ENCODE peak calls at places on chromosome X, in six cellular contexts. F is EH, W is transverse colon, T is DMS153, X is HuH-7, J is cardiac muscle cell. Z is an unnamed sample.

GRCh38 chrX:68588653-68589371 is 58.7 kb upstream of the STARD8 start:
- DNase-seq in W (no peak), J (no peak), F (peak; percentile 13), T (no peak), X (no peak), Z (no peak)

GRCh38 chrX:107325467-107325866 is 119.1 kb downstream of the DNAAF6 start:
- DNase-seq in X (no peak), F (no peak), W (no peak), T (no peak), J (no peak), Z (no peak)

GRCh38 chrX:138849521-138849920 is 138.0 kb upstream of the FGF13 start:
- DNase-seq in X (no peak), J (no peak), F (no peak), W (no peak), T (no peak), Z (no peak)

GRCh38 chrX:136646602-136647239 is 1.2 kb upstream of the CD40LG start:
- DNase-seq in F (no peak), W (no peak), X (no peak), T (no peak), J (no peak), Z (no peak)

GRCh38 chrX:1914606-1915365 is 299.9 kb downstream of the ASMT start:
- DNase-seq in J (no peak), X (no peak), W (no peak), T (no peak), F (no peak), Z (no peak)

GRCh38 chrX:133742602-133743305 is 242.6 kb downstream of the GPC3 start:
- DNase-seq in T (no peak), J (peak; percentile 40), F (no peak), X (no peak), W (no peak), Z (no peak)

GRCh38 chrX:11562570-11562969 is 103.2 kb downstream of the ARHGAP6 start:
- DNase-seq in X (no peak), J (no peak), T (no peak), W (no peak), F (no peak), Z (no peak)

GRCh38 chrX:109190542-109190941 is 291.3 kb downstream of the GUCY2F start:
- DNase-seq in F (no peak), J (no peak), T (no peak), X (no peak), W (no peak), Z (no peak)

GRCh38 chrX:68801737-68802290 is 27.0 kb upstream of the EFNB1 start:
- DNase-seq in F (no peak), T (no peak), J (no peak), X (no peak), W (no peak), Z (no peak)

GRCh38 chrX:152895724-152896420 is 2.0 kb upstream of the ZNF185 start:
- DNase-seq in T (no peak), F (no peak), X (no peak), W (peak; percentile 75), J (no peak), Z (peak; percentile 1)

GRCh38 chrX:65846974-65847373 is 179.5 kb downstream of the MSN start:
- DNase-seq in X (no peak), T (no peak), J (no peak), W (no peak), F (no peak), Z (no peak)

GRCh38 chrX:112066813-112067212 is 15.8 kb downstream of the TRPC5 start:
- DNase-seq in T (no peak), F (no peak), J (no peak), X (no peak), W (no peak), Z (no peak)

GRCh38 chrX:111035991-111036390 is 60.0 kb upstream of the PAK3 start:
- DNase-seq in F (no peak), X (no peak), T (no peak), J (no peak), W (no peak), Z (no peak)

GRCh38 chrX:19702856-19703255 is 184.5 kb downstream of the SH3KBP1 start:
- DNase-seq in W (no peak), T (no peak), F (no peak), X (no peak), J (no peak), Z (no peak)

GRCh38 chrX:41300758-41301437 is 33.1 kb upstream of the DDX3X start:
- DNase-seq in F (peak; percentile 69), W (no peak), T (no peak), X (no peak), J (peak; percentile 29), Z (peak; percentile 7)

GRCh38 chrX:23292979-23293651 is 41.5 kb upstream of the PTCHD1 start:
- DNase-seq in T (no peak), X (no peak), F (no peak), J (no peak), W (no peak), Z (no peak)

GRCh38 chrX:96713303-96713702 is 28.7 kb downstream of the DIAPH2 start:
- DNase-seq in T (peak; percentile 7), F (no peak), W (peak; percentile 10), X (peak; percentile 36), J (no peak), Z (no peak)

GRCh38 chrX:101449279-101449678 is 36.0 kb upstream of the ARMCX4 start:
- DNase-seq in T (no peak), W (no peak), J (no peak), X (no peak), F (no peak), Z (no peak)

GRCh38 chrX:129318375-129318774 is 204.9 kb downstream of the SMARCA1 start:
- DNase-seq in J (peak; percentile 32), X (peak; percentile 4), T (no peak), W (no peak), F (peak; percentile 26), Z (peak; percentile 6)

GRCh38 chrX:48645669-48646068 is 37.9 kb upstream of the WAS start:
- DNase-seq in J (no peak), T (no peak), W (no peak), X (no peak), F (no peak), Z (no peak)

GRCh38 chrX:144219035-144219434 is 335.2 kb downstream of the UBE2NL start:
- DNase-seq in F (no peak), W (no peak), T (peak; percentile 39), X (no peak), J (peak; percentile 0), Z (no peak)

GRCh38 chrX:154487518-154488290 is 1.3 kb upstream of the UBL4A start:
- DNase-seq in W (no peak), F (no peak), X (no peak), J (no peak), T (no peak), Z (no peak)

GRCh38 chrX:125198546-125198945 is 121.1 kb upstream of the TEX13C start:
- DNase-seq in J (no peak), T (no peak), F (no peak), X (no peak), W (no peak), Z (no peak)

GRCh38 chrX:54024350-54024749 is 19.9 kb downstream of the PHF8 start:
- DNase-seq in X (no peak), W (no peak), J (no peak), F (no peak), T (no peak), Z (no peak)

GRCh38 chrX:10103023-10103422 is 53.8 kb upstream of the CLCN4 start:
- DNase-seq in W (no peak), T (no peak), J (peak; percentile 39), F (peak; percentile 91), X (no peak), Z (no peak)

GRCh38 chrX:12965390-12965940 is 9.4 kb upstream of the TMSB4X start:
- DNase-seq in W (no peak), T (no peak), J (no peak), F (no peak), X (no peak), Z (no peak)

GRCh38 chrX:115625577-115626301 is 64.8 kb downstream of the PLS3 start:
- DNase-seq in X (no peak), F (peak; percentile 65), J (peak; percentile 62), W (no peak), T (no peak), Z (peak; percentile 28)

GRCh38 chrX:149286940-149287349 is 218.2 kb downstream of the IDS start:
- DNase-seq in W (peak; percentile 19), T (peak; percentile 1), J (peak; percentile 61), F (peak; percentile 33), X (peak; percentile 13), Z (peak; percentile 51)

GRCh38 chrX:1361275-1361674 is 24.7 kb downstream of the IL3RA start:
- DNase-seq in J (no peak), W (no peak), X (no peak), T (no peak), F (no peak), Z (no peak)

GRCh38 chrX:40108959-40109287 is 11.2 kb upstream of the BCOR start:
- DNase-seq in X (no peak), W (peak; percentile 84), T (peak; percentile 38), J (peak; percentile 85), F (peak; percentile 80), Z (peak; percentile 73)

GRCh38 chrX:53682885-53683555 is 3.5 kb downstream of the HUWE1 start:
- DNase-seq in W (peak; percentile 25), X (peak; percentile 26), T (no peak), J (peak; percentile 59), F (peak; percentile 73), Z (peak; percentile 57)

GRCh38 chrX:17638731-17639130 is 98.6 kb upstream of the SCML1 start:
- DNase-seq in W (no peak), F (no peak), J (no peak), X (no peak), T (no peak), Z (no peak)

GRCh38 chrX:97399400-97399799 is 515.7 kb downstream of the RPA4 start:
- DNase-seq in T (peak; percentile 1), J (peak; percentile 42), F (peak; percentile 73), W (no peak), X (no peak), Z (peak; percentile 32)